ENCODE peak calls at places on chromosomes 6 and 20, in five cellular contexts. J is left ventricle myocardium inferior, B is HFF-Myc, O is heart left ventricle, Z is pancreas. K is an unnamed sample.
A peak's percentile ranks its signal among the peaks of the same experiment; 100 is the strongest.

GRCh38 chr20:36768768-36769430 is 4.7 kb downstream of the DSN1 start:
- DNase-seq in B (peak; percentile 26), O (no peak), Z (no peak), J (no peak), K (no peak)

GRCh38 chr6:168182908-168183612 is 104.0 kb upstream of the FRMD1 start:
- DNase-seq in B (no peak), J (no peak), O (no peak), Z (no peak), K (no peak)

GRCh38 chr20:59938696-59939051 is 1.4 kb downstream of the PPP1R3D start:
- DNase-seq in B (no peak), J (no peak), O (peak; percentile 26), Z (no peak), K (no peak)

GRCh38 chr6:167849846-167850459 is 23.2 kb downstream of the AFDN start:
- DNase-seq in J (no peak), Z (no peak), O (no peak), B (no peak), K (peak; percentile 94)

GRCh38 chr6:8589941-8590676 is 154.8 kb upstream of the SLC35B3 start:
- DNase-seq in Z (no peak), B (no peak), J (no peak), O (no peak), K (no peak)

GRCh38 chr20:41623625-41624024 is 5.4 kb upstream of the CHD6 start:
- DNase-seq in Z (no peak), B (no peak), O (no peak), J (no peak), K (no peak)

GRCh38 chr6:42394881-42395620 is 56.7 kb downstream of the TRERF1 start:
- DNase-seq in O (no peak), J (no peak), Z (no peak), B (no peak), K (no peak)

GRCh38 chr6:6943411-6943810 is 164.3 kb upstream of the RREB1 start:
- DNase-seq in J (no peak), B (no peak), O (no peak), Z (no peak), K (no peak)

GRCh38 chr20:25300496-25301170 is 52.7 kb downstream of the PYGB start:
- DNase-seq in B (no peak), Z (peak; percentile 55), J (no peak), O (no peak), K (no peak)

GRCh38 chr6:96301023-96301422 is 220.6 kb upstream of the UFL1 start:
- DNase-seq in O (no peak), Z (no peak), B (no peak), J (no peak), K (peak; percentile 99)

GRCh38 chr6:7008451-7008988 is 99.2 kb upstream of the RREB1 start:
- DNase-seq in J (no peak), Z (no peak), B (no peak), O (no peak), K (no peak)

GRCh38 chr6:111769365-111770127 is 103.7 kb downstream of the FYN start:
- DNase-seq in Z (no peak), J (no peak), B (no peak), O (no peak), K (no peak)

GRCh38 chr6:44078795-44079671 is 48.2 kb downstream of the MRPL14 start:
- DNase-seq in O (peak; percentile 72), J (peak; percentile 46), Z (peak; percentile 85), B (no peak), K (no peak)

GRCh38 chr20:32535953-32536823 is 48.9 kb downstream of the NOL4L start:
- DNase-seq in Z (peak; percentile 90), J (peak; percentile 48), O (peak; percentile 53), B (no peak), K (no peak)

GRCh38 chr6:99093781-99094180 is 146.0 kb upstream of the FBXL4 start:
- DNase-seq in J (no peak), Z (no peak), B (no peak), O (no peak), K (no peak)

GRCh38 chr6:152270301-152270925 is 366.7 kb downstream of the SYNE1 start:
- DNase-seq in B (no peak), J (no peak), O (no peak), Z (no peak), K (no peak)

GRCh38 chr6:159633196-159633595 is 59.8 kb downstream of the SOD2 start:
- DNase-seq in Z (no peak), J (no peak), B (peak; percentile 11), O (no peak), K (no peak)

GRCh38 chr6:140079328-140079727 is 704.9 kb upstream of the CITED2 start:
- DNase-seq in J (peak; percentile 47), O (peak; percentile 51), B (no peak), Z (no peak), K (no peak)

GRCh38 chr6:97113170-97113569 is 169.8 kb downstream of the MMS22L start:
- DNase-seq in O (no peak), Z (no peak), J (no peak), B (no peak), K (no peak)

GRCh38 chr20:32672315-32672981 is 1.3 kb downstream of the C20orf203 start:
- DNase-seq in Z (no peak), J (no peak), B (no peak), O (no peak), K (no peak)

GRCh38 chr6:91879346-91879995 is 1292.6 kb upstream of the MAP3K7 start:
- DNase-seq in B (no peak), O (no peak), Z (no peak), J (no peak), K (no peak)

GRCh38 chr20:40497781-40498691 is 191.0 kb downstream of the MAFB start:
- DNase-seq in J (peak; percentile 33), O (peak; percentile 35), Z (no peak), B (no peak), K (no peak)

GRCh38 chr6:154500769-154501171 is 9.7 kb downstream of the CNKSR3 start:
- DNase-seq in Z (no peak), B (no peak), O (no peak), J (no peak), K (no peak)

GRCh38 chr6:135144678-135145508 is 36.2 kb upstream of the MYB start:
- DNase-seq in Z (no peak), J (no peak), O (no peak), B (no peak), K (no peak)

GRCh38 chr6:136923116-136923953 is 1.2 kb downstream of the SLC35D3 start:
- DNase-seq in Z (peak; percentile 74), O (no peak), B (no peak), J (no peak), K (no peak)

GRCh38 chr6:101011165-101011564 is 130.0 kb upstream of the ASCC3 start:
- DNase-seq in B (no peak), J (no peak), O (no peak), Z (no peak), K (no peak)

GRCh38 chr20:16966276-16966880 is 218.2 kb downstream of the OTOR start:
- DNase-seq in Z (no peak), B (no peak), O (no peak), J (no peak), K (peak; percentile 60)

GRCh38 chr6:161596807-161597505 is 323.1 kb upstream of the AGPAT4 start:
- DNase-seq in O (no peak), Z (no peak), B (no peak), J (no peak), K (no peak)

GRCh38 chr20:22700387-22700786 is 116.0 kb upstream of the FOXA2 start:
- DNase-seq in J (no peak), B (no peak), O (no peak), Z (no peak), K (no peak)

GRCh38 chr6:110731898-110732297 is 83.4 kb downstream of the CDK19 start:
- DNase-seq in O (no peak), Z (no peak), J (no peak), B (no peak), K (no peak)

GRCh38 chr6:93183513-93183912 is 235.8 kb downstream of the EPHA7 start:
- DNase-seq in B (no peak), O (no peak), J (no peak), Z (no peak), K (no peak)

GRCh38 chr20:62707981-62708521 is 585 bp upstream of the NTSR1 start:
- DNase-seq in J (no peak), O (no peak), B (no peak), Z (peak; percentile 49), K (no peak)

GRCh38 chr20:3973705-3974104 is 41.7 kb downstream of the RNF24 start:
- DNase-seq in O (no peak), J (no peak), Z (no peak), B (no peak), K (no peak)

GRCh38 chr20:3972161-3972560 is 43.2 kb downstream of the RNF24 start:
- DNase-seq in J (no peak), Z (no peak), O (no peak), B (no peak), K (no peak)

GRCh38 chr20:3966571-3966970 is 48.8 kb downstream of the RNF24 start:
- DNase-seq in O (no peak), B (no peak), J (no peak), Z (no peak), K (no peak)

GRCh38 chr20:3971145-3971544 is 44.2 kb downstream of the RNF24 start:
- DNase-seq in Z (no peak), B (no peak), O (no peak), J (no peak), K (no peak)

DNA sequence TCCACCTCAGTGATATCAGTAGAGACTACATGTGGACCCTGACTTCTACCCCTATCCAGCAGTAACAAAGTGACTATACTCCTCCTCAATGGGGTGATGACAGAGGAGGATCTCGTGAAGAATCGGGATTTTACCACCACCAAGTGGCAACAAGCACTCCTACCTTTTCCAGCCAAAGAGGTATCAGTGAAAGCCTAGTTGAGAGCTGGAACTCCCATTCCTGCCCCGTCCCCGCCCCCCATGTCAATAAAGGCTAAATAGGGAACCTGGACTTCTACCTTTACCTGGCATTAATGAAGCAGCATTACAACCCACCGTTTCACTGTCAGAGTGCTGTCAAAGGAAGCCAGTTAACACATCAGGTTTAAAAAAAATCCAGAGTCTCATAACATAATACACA is 45.3 kb downstream of the RNF24 start:
- DNase-seq in Z (no peak), O (no peak), J (no peak), B (no peak), K (no peak)
- TF ChIP-seq CTCF in Z (no peak), O (no peak), J (peak; percentile 30), B (no peak), K (no peak)

DNA sequence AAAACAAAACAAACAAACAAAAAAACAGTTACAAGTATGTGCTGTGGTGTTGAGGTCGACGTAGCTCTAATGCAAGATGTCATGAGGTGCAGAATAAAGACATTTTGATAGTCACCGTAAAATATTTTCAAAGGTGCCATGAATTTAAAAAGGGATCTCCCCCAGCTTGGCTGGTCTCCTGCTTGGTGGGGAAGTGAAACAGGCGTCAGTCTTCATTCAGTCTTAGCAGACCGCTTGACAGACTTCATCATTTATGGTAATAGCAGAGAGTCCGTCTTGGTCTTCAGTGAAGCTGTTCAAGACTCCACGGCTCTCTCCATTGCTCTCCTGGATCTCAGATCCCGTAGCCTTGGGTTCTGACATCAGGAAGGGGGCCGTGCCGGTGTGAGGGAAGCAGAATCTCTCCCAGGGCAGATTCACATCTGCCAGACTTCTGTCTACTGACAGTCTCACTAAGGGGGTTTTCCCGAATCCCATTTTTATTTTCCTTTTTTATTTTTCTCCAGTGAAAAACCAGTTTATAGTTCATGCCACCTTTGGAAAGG is 1.6 kb downstream of the SLC24A3 start:
- DNase-seq in J (no peak), Z (no peak), O (no peak), B (no peak), K (no peak)
- H3K4me3 ChIP-seq in J (no peak overlapping the region), Z (no peak overlapping the region), O (no peak overlapping the region), B (no peak overlapping the region), K (no peak overlapping the region)

GRCh38 chr20:11207749-11208502 is 534.1 kb upstream of the JAG1 start:
- DNase-seq in B (peak; percentile 26), O (no peak), J (no peak), Z (no peak), K (peak; percentile 86)
- TF ChIP-seq CTCF in B (no peak), O (no peak), J (no peak), Z (no peak), K (no peak)

GRCh38 chr20:11537032-11537431 is 380.7 kb upstream of the BTBD3 start:
- DNase-seq in J (no peak), Z (no peak), B (no peak), O (no peak), K (no peak)
- H3K4me3 ChIP-seq in J (no peak overlapping the region), Z (no peak overlapping the region), B (no peak overlapping the region), O (no peak overlapping the region), K (no peak overlapping the region)

K was measured in epithelial cell of proximal tubule.